ENCODE peak calls at places on chromosomes 4 and X, in five cellular contexts. D is sigmoid colon, B is mucosa of gallbladder, K is transverse colon, N is ACHN. U is an unnamed sample.

GRCh38 chr4:3879681-3880594 is 113.8 kb downstream of the ADRA2C start:
- DNase-seq in N (no peak), B (no peak), D (no peak), K (no peak), U (no peak)

GRCh38 chr4:83686166-83686565 is 150.3 kb downstream of the GPAT3 start:
- DNase-seq in D (no peak), N (no peak), K (no peak), B (no peak), U (no peak)

GRCh38 chr4:24671824-24672223 is 87.5 kb upstream of the DHX15 start:
- DNase-seq in K (no peak), B (no peak), N (no peak), D (no peak), U (no peak)

GRCh38 chrX:18291006-18291545 is 63.4 kb downstream of the SCML2 start:
- DNase-seq in D (no peak), B (no peak), N (no peak), K (no peak), U (no peak)

GRCh38 chr4:55545133-55545532 is 1.6 kb downstream of the CLOCK start:
- DNase-seq in D (no peak), N (peak), B (no peak), K (no peak), U (no peak)

GRCh38 chr4:1466034-1466960 is 60.1 kb upstream of the NKX1-1 start:
- DNase-seq in K (no peak), D (no peak), B (no peak), N (no peak), U (no peak)

GRCh38 chr4:59518005-59518823 is 1681.9 kb upstream of the ADGRL3 start:
- DNase-seq in B (no peak), D (peak), K (no peak), N (no peak), U (no peak)

GRCh38 chr4:56128231-56128630 is 179.5 kb downstream of the CEP135 start:
- DNase-seq in B (no peak), N (no peak), K (no peak), D (no peak), U (no peak)

GRCh38 chrX:68659385-68659784 is 11.9 kb downstream of the STARD8 start:
- DNase-seq in B (no peak), K (no peak), D (no peak), N (no peak), U (no peak)

GRCh38 chr4:61312526-61312925 is 112.4 kb downstream of the ADGRL3 start:
- DNase-seq in D (no peak), K (no peak), B (no peak), N (no peak), U (no peak)

GRCh38 chrX:150935466-150935865 is 37.0 kb upstream of the CD99L2 start:
- DNase-seq in D (no peak), B (no peak), K (no peak), N (peak), U (no peak)

GRCh38 chr4:121706595-121707021 is 9.8 kb upstream of the ANXA5 start:
- DNase-seq in D (no peak), N (peak), K (no peak), B (no peak), U (no peak)

GRCh38 chrX:95760356-95760755 is 924.3 kb upstream of the DIAPH2 start:
- DNase-seq in K (no peak), D (no peak), N (no peak), B (no peak), U (no peak)

GRCh38 chrX:43456056-43456455 is 200.0 kb upstream of the MAOA start:
- DNase-seq in K (no peak), B (no peak), D (no peak), N (no peak), U (no peak)

GRCh38 chrX:22634081-22634480 is 361.4 kb downstream of the CBLL2 start:
- DNase-seq in B (no peak), D (no peak), N (no peak), K (no peak), U (no peak)

GRCh38 chr4:52588097-52588496 is 71.0 kb downstream of the USP46 start:
- DNase-seq in D (no peak), K (peak), B (peak), N (peak), U (no peak)

U was measured in NCI-H2029 treated with DMSO at 0.1 percent for 48 hours.